ENCODE peak calls at places on chromosome 12, in seven cellular contexts. R is mesendoderm, U is neuronal stem cell, O is IMR-90, H is mesenchymal stem cell, J is trophoblast cell, T is H1. B is an unnamed sample.

GRCh38 chr12:70309348-70309747 is 56.7 kb upstream of the KCNMB4 start:
- DNase-seq in R (no peak), U (no peak), O (peak), H (no peak), J (no peak), T (no peak), B (no peak)

GRCh38 chr12:125178222-125178621 is 113.0 kb downstream of the AACS start:
- DNase-seq in R (no peak), U (no peak), O (no peak), H (no peak), J (no peak), T (no peak), B (no peak)

GRCh38 chr12:50839032-50839431 is 3.7 kb upstream of the TMPRSS12 start:
- DNase-seq in R (no peak), U (no peak), O (no peak), H (no peak), J (peak), T (no peak), B (no peak)

GRCh38 chr12:27652174-27652763 is 44.0 kb upstream of the REP15 start:
- DNase-seq in R (peak), U (peak), O (peak), H (peak), J (peak), T (no peak), B (peak)

GRCh38 chr12:26319511-26319910 is 124.1 kb downstream of the SSPN start:
- DNase-seq in R (peak), U (no peak), O (peak), H (peak), J (peak), T (no peak), B (no peak)

GRCh38 chr12:80269953-80270552 is 170.7 kb downstream of the OTOGL start:
- DNase-seq in R (peak), U (peak), O (peak), H (peak), J (no peak), T (no peak), B (no peak)

GRCh38 chr12:69886715-69887114 is 61.7 kb downstream of the MYRFL start:
- DNase-seq in R (no peak), U (no peak), O (no peak), H (no peak), J (no peak), T (no peak), B (no peak)

GRCh38 chr12:42922512-42922865 is 332.9 kb upstream of the PRICKLE1 start:
- DNase-seq in R (no peak), U (no peak), O (no peak), H (peak), J (no peak), T (no peak), B (no peak)

GRCh38 chr12:65685514-65685913 is 138.8 kb upstream of the HMGA2 start:
- DNase-seq in R (peak), U (no peak), O (peak), H (peak), J (no peak), T (no peak), B (no peak)

GRCh38 chr12:28051516-28052456 is 79.3 kb upstream of the PTHLH start:
- DNase-seq in R (no peak), U (no peak), O (peak), H (no peak), J (no peak), T (no peak), B (no peak)

GRCh38 chr12:16389594-16389993 is 42.1 kb downstream of the MGST1 start:
- DNase-seq in R (no peak), U (no peak), O (peak), H (peak), J (no peak), T (no peak), B (no peak)

GRCh38 chr12:123436017-123436964 is at the start of gene RILPL2:
- DNase-seq in R (peak), U (peak), O (peak), H (peak), J (peak), T (peak), B (peak)

GRCh38 chr12:57127101-57127709 is 1.1 kb upstream of the LRP1 start:
- DNase-seq in R (peak), U (peak), O (no peak), H (peak), J (peak), T (peak), B (peak)

GRCh38 chr12:27176765-27177164 is 67.3 kb upstream of the STK38L start:
- DNase-seq in R (no peak), U (no peak), O (peak), H (peak), J (peak), T (no peak), B (no peak)

GRCh38 chr12:21989819-21990412 is 48.7 kb upstream of the ABCC9 start:
- DNase-seq in R (no peak), U (no peak), O (peak), H (peak), J (no peak), T (no peak), B (no peak)

GRCh38 chr12:16606201-16606849 is 363 bp upstream of the LMO3 start:
- DNase-seq in R (peak), U (no peak), O (peak), H (peak), J (no peak), T (peak), B (peak)

GRCh38 chr12:14803830-14804160 is 325 bp downstream of the C12orf60 start:
- DNase-seq in R (no peak), U (no peak), O (no peak), H (no peak), J (no peak), T (no peak), B (no peak)
- H2AK5ac ChIP-seq in R (no peak), U (no peak), O (no peak), H (no peak), J (no peak), T (no peak), B (no peak)

GRCh38 chr12:46667547-46667946 is 158.2 kb downstream of the SLC38A4 start:
- DNase-seq in R (no peak), U (no peak), O (peak), H (no peak), J (no peak), T (no peak), B (no peak)
- H2AK5ac ChIP-seq in R (no peak), U (no peak), O (no peak), H (no peak), J (no peak), T (no peak), B (no peak)

DNA sequence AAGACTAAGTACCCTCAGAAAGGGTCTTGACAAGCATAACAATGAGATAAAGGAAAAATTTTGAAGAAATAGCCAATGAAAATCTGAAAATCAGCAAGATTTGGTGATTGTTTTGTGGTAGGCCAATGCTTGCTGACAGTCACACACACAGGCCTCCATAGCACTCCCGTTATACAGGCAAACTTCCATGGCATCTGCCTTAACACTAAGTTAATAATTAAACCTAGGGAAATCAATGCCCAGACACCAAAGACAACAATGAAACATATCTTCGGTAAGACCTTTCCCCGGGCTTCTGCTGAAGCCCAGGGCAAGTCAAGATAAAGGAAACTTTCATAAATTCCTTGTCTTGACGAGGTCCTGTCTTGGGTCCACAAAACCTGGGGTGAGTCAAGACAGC is 18.6 kb upstream of the RERGL start:
- DNase-seq in R (no peak), U (no peak), O (no peak), H (no peak), J (no peak), T (no peak), B (no peak)
- H2AK5ac ChIP-seq in R (no peak), U (no peak), O (no peak), H (no peak), J (no peak), T (no peak), B (no peak)

DNA sequence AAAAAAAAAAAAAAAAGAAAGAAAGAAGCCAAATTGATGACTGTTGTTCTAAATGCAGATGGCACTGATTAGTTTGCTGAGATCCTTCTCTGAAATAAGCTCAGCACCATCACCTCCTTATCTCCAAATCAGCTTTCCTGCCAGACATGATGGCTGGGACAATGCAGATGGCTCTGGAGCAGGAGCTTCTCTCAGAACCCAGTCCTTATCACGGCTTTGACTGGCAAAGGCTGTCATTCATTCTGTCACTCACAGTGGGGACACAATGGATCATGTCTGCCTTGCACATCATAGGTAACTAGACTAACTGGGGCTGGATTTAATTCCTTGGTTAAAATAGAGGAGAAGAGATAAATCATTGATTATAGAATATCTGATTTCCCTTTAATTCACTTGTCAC is 146.3 kb downstream of the PDZRN4 start:
- DNase-seq in R (peak), U (no peak), O (no peak), H (no peak), J (no peak), T (no peak), B (no peak)
- H2AK5ac ChIP-seq in R (no peak), U (no peak), O (no peak), H (no peak), J (no peak), T (no peak), B (no peak)

GRCh38 chr12:1091350-1091749 is 100.3 kb downstream of the ERC1 start:
- DNase-seq in R (no peak), U (no peak), O (no peak), H (no peak), J (no peak), T (no peak), B (no peak)

GRCh38 chr12:1094714-1095113 is 103.7 kb downstream of the ERC1 start:
- DNase-seq in R (no peak), U (no peak), O (no peak), H (no peak), J (no peak), T (no peak), B (no peak)

GRCh38 chr12:1099158-1099557 is 108.1 kb downstream of the ERC1 start:
- DNase-seq in R (no peak), U (no peak), O (no peak), H (no peak), J (no peak), T (no peak), B (no peak)

DNA sequence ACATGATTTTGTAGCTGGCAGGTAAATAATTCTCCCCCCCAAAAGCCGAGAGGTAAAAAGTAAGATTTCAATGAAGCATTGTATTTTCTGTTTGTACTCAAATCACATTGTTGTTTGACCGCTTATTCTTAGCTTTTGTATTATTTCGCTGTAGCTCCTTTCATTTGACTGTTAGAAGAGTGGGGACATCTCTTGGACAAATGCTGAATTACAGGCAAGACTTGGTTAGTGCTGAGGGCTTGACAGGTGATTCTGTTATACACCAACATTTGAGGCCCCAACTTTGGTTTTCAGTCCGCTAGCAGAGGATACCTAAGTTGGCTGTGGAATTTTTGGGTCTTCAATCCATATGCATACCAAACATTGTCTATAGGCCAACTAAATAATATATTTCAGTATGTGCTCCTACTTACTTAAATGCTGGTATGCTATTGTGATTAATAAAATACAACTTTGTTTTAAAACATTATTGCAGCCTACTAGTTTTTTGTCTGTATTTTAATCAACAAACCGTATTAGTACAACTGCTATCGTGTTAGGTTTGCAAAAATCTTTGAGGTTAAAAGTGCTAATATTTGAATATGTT is 102.2 kb downstream of the ERC1 start:
- DNase-seq in R (peak), U (peak), O (peak), H (peak), J (peak), T (no peak), B (no peak)
- H2AK5ac ChIP-seq in R (no peak), U (no peak), O (no peak), H (no peak), J (no peak), T (no peak), B (no peak)